ENCODE peak calls at places on chromosomes 6 and 20, in eight cellular contexts. U, N, T, K, H, I, Q and P are unnamed samples.

GRCh38 chr6:44076366-44077200 is 50.7 kb downstream of the MRPL14 start:
- DNase-seq in U (peak), N (no peak), T (no peak), K (peak), H (no peak), I (no peak), Q (no peak), P (no peak)

GRCh38 chr6:82264824-82265223 is 17.3 kb upstream of the IBTK start:
- DNase-seq in U (no peak), N (no peak), T (no peak), K (no peak), H (no peak), I (no peak), Q (no peak), P (no peak)

GRCh38 chr6:170088349-170088951 is 202.4 kb downstream of the DLL1 start:
- DNase-seq in U (peak), N (no peak), T (no peak), K (peak), H (no peak), I (peak), Q (no peak), P (peak)

GRCh38 chr6:34206726-34207125 is 29.9 kb upstream of the HMGA1 start:
- DNase-seq in U (no peak), N (no peak), T (no peak), K (no peak), H (no peak), I (no peak), Q (no peak), P (no peak)

GRCh38 chr6:22880686-22881433 is 311.5 kb downstream of the HDGFL1 start:
- DNase-seq in U (no peak), N (no peak), T (no peak), K (no peak), H (no peak), I (no peak), Q (no peak), P (no peak)

GRCh38 chr20:43463133-43463863 is 5.6 kb downstream of the SRSF6 start:
- DNase-seq in U (no peak), N (no peak), T (no peak), K (no peak), H (no peak), I (no peak), Q (no peak), P (no peak)

GRCh38 chr20:59678286-59678685 is 73.9 kb downstream of the PHACTR3 start:
- DNase-seq in U (no peak), N (no peak), T (no peak), K (no peak), H (no peak), I (no peak), Q (no peak), P (no peak)

GRCh38 chr6:149897015-149897697 is 757 bp downstream of the RAET1E start:
- DNase-seq in U (peak), N (no peak), T (no peak), K (peak), H (no peak), I (no peak), Q (no peak), P (no peak)

GRCh38 chr20:41248371-41249024 is 69.0 kb downstream of the ZHX3 start:
- DNase-seq in U (no peak), N (no peak), T (peak), K (no peak), H (no peak), I (no peak), Q (no peak), P (no peak)

GRCh38 chr6:159098636-159099106 is 53.9 kb upstream of the TAGAP start:
- DNase-seq in U (no peak), N (peak), T (no peak), K (peak), H (no peak), I (peak), Q (peak), P (peak)

GRCh38 chr20:33477386-33478234 is 12.3 kb upstream of the CBFA2T2 start:
- DNase-seq in U (peak), N (no peak), T (no peak), K (peak), H (no peak), I (no peak), Q (no peak), P (no peak)

GRCh38 chr6:64591682-64592081 is 956.1 kb downstream of the PHF3 start:
- DNase-seq in U (no peak), N (no peak), T (no peak), K (no peak), H (no peak), I (no peak), Q (no peak), P (no peak)

GRCh38 chr6:28606424-28607391 is 81.0 kb downstream of the GPX5 start:
- DNase-seq in U (no peak), N (no peak), T (peak), K (no peak), H (no peak), I (peak), Q (no peak), P (peak)

GRCh38 chr20:31674895-31675827 is 37.4 kb downstream of the COX4I2 start:
- DNase-seq in U (peak), N (peak), T (peak), K (peak), H (peak), I (peak), Q (peak), P (peak)

GRCh38 chr6:104887350-104887749 is 27.6 kb upstream of the HACE1 start:
- DNase-seq in U (no peak), N (no peak), T (peak), K (peak), H (peak), I (peak), Q (no peak), P (no peak)

GRCh38 chr6:154386848-154387717 is 30.5 kb upstream of the IPCEF1 start:
- DNase-seq in U (no peak), N (no peak), T (no peak), K (peak), H (no peak), I (no peak), Q (no peak), P (no peak)

GRCh38 chr20:32789896-32790750 is 27.9 kb downstream of the DNMT3B start:
- DNase-seq in U (peak), N (peak), T (peak), K (peak), H (peak), I (peak), Q (peak), P (peak)

GRCh38 chr6:12725263-12725662 is 8.7 kb downstream of the PHACTR1 start:
- DNase-seq in U (no peak), N (no peak), T (no peak), K (no peak), H (no peak), I (no peak), Q (no peak), P (no peak)

GRCh38 chr6:170447561-170447930 is 105.6 kb downstream of the PSMB1 start:
- DNase-seq in U (no peak), N (no peak), T (no peak), K (no peak), H (no peak), I (no peak), Q (no peak), P (no peak)

GRCh38 chr20:1121439-1121838 is 3.0 kb downstream of the PSMF1 start:
- DNase-seq in U (no peak), N (no peak), T (no peak), K (no peak), H (no peak), I (no peak), Q (no peak), P (no peak)

GRCh38 chr20:62269378-62269777 is 31.1 kb downstream of the OSBPL2 start:
- DNase-seq in U (no peak), N (no peak), T (no peak), K (no peak), H (no peak), I (no peak), Q (no peak), P (no peak)

GRCh38 chr20:40654876-40655275 is 34.2 kb downstream of the MAFB start:
- DNase-seq in U (no peak), N (no peak), T (no peak), K (no peak), H (no peak), I (no peak), Q (no peak), P (no peak)

GRCh38 chr6:28137458-28138020 is 4.1 kb upstream of the ZKSCAN8 start:
- DNase-seq in U (no peak), N (peak), T (no peak), K (peak), H (peak), I (peak), Q (no peak), P (peak)

GRCh38 chr20:15187612-15188011 is 850.2 kb upstream of the FLRT3 start:
- DNase-seq in U (no peak), N (no peak), T (no peak), K (no peak), H (no peak), I (no peak), Q (no peak), P (no peak)